ENCODE peak calls at places on chromosomes 6 and 20, in six cellular contexts. V is activated T-cell treated with anti-CD3 and anti-CD28 coated beads, Interleukin-2, amount 50 U/mL, for 72 hours; G is fibroblast of gingiva; N is stimulated activated CD8-positive, alpha-beta memory T cell treated with anti-CD3 and anti-CD28 coated beads, Interleukin-4, amount 100 ng/mL, for 1 hour; W is heart right ventricle; Y is CD8-positive, alpha-beta T cell. H is an unnamed sample.

GRCh38 chr6:106631356-106631755 is 2.0 kb downstream of the QRSL1 start:
- DNase-seq in V (no peak), G (no peak), N (no peak), W (no peak), Y (no peak), H (no peak)

GRCh38 chr6:145848555-145848954 is 34.0 kb upstream of the FBXO30 start:
- DNase-seq in V (no peak), G (no peak), N (no peak), W (no peak), Y (no peak), H (no peak)

GRCh38 chr20:47805951-47806350 is 20.7 kb upstream of the SULF2 start:
- DNase-seq in V (no peak), G (no peak), N (no peak), W (no peak), Y (no peak), H (no peak)

GRCh38 chr6:133441491-133441890 is 200.3 kb downstream of the EYA4 start:
- DNase-seq in V (no peak), G (no peak), N (no peak), W (no peak), Y (no peak), H (no peak)

GRCh38 chr6:35602133-35602946 is 86.4 kb downstream of the FKBP5 start:
- DNase-seq in V (no peak), G (peak), N (no peak), W (no peak), Y (peak), H (no peak)

GRCh38 chr6:89475634-89476033 is 42.7 kb downstream of the ANKRD6 start:
- DNase-seq in V (peak), G (peak), N (no peak), W (no peak), Y (no peak), H (peak)

GRCh38 chr6:153702671-153703070 is 336.4 kb upstream of the OPRM1 start:
- DNase-seq in V (no peak), G (no peak), N (no peak), W (no peak), Y (no peak), H (no peak)

GRCh38 chr20:5735845-5736530 is 14.2 kb upstream of the SHLD1 start:
- DNase-seq in V (no peak), G (no peak), N (no peak), W (no peak), Y (no peak), H (no peak)

GRCh38 chr20:44809380-44810060 is 826 bp downstream of the RIMS4 start:
- DNase-seq in V (no peak), G (no peak), N (no peak), W (no peak), Y (no peak), H (no peak)

GRCh38 chr20:62055106-62055861 is 10.4 kb downstream of the TAF4 start:
- DNase-seq in V (no peak), G (no peak), N (no peak), W (no peak), Y (no peak), H (no peak)

GRCh38 chr20:37534401-37535157 is 6.9 kb upstream of the BLCAP start:
- DNase-seq in V (peak), G (peak), N (no peak), W (no peak), Y (peak), H (peak)

GRCh38 chr20:17538517-17539170 is 7.5 kb upstream of the BFSP1 start:
- DNase-seq in V (peak), G (no peak), N (no peak), W (no peak), Y (no peak), H (no peak)

GRCh38 chr20:58963060-58963584 is 17.9 kb upstream of the NELFCD start:
- DNase-seq in V (no peak), G (no peak), N (no peak), W (no peak), Y (no peak), H (no peak)

GRCh38 chr6:42896178-42896719 is 16.8 kb downstream of the RPL7L1 start:
- DNase-seq in V (no peak), G (no peak), N (no peak), W (no peak), Y (no peak), H (no peak)

GRCh38 chr6:141809901-141810300 is 322.8 kb upstream of the GJE1 start:
- DNase-seq in V (no peak), G (no peak), N (no peak), W (no peak), Y (no peak), H (no peak)

GRCh38 chr6:54847799-54848597 is 1.4 kb downstream of the FAM83B start:
- DNase-seq in V (no peak), G (no peak), N (no peak), W (no peak), Y (no peak), H (no peak)

GRCh38 chr6:72182337-72183246 is 296.2 kb downstream of the RIMS1 start:
- DNase-seq in V (no peak), G (no peak), N (no peak), W (peak), Y (no peak), H (no peak)

GRCh38 chr20:60137657-60138245 is 179.5 kb downstream of the CDH26 start:
- DNase-seq in V (peak), G (no peak), N (no peak), W (no peak), Y (no peak), H (peak)

GRCh38 chr6:131678401-131678800 is 22.8 kb downstream of the OR2A4 start:
- DNase-seq in V (no peak), G (no peak), N (no peak), W (no peak), Y (no peak), H (no peak)

H was measured in DND-41.